ENCODE peak calls at places on chromosome 14, in eight cellular contexts. K, O, D, Q, S, M, B and E are unnamed samples.

GRCh38 chr14:90398315-90398811 is 1.5 kb downstream of the CALM1 start:
- DNase-seq in K (no peak), O (no peak), D (peak), Q (peak), S (peak), M (peak), B (no peak), E (peak)

GRCh38 chr14:46063872-46064271 is 587.7 kb downstream of the RPL10L start:
- DNase-seq in K (no peak), O (no peak), D (no peak), Q (no peak), S (no peak), M (no peak), B (no peak), E (peak)

GRCh38 chr14:54566410-54567223 is at the start of gene SAMD4A:
- DNase-seq in K (peak), O (peak), D (peak), Q (peak), S (peak), M (peak), B (peak), E (peak)

GRCh38 chr14:35420036-35420811 is 15.7 kb upstream of the NFKBIA start:
- DNase-seq in K (no peak), O (peak), D (no peak), Q (no peak), S (no peak), M (no peak), B (no peak), E (no peak)

GRCh38 chr14:96653597-96653996 is 143.6 kb upstream of the VRK1 start:
- DNase-seq in K (no peak), O (no peak), D (no peak), Q (no peak), S (no peak), M (no peak), B (no peak), E (no peak)

GRCh38 chr14:68486033-68486732 is 306.7 kb downstream of the ZFP36L1 start:
- DNase-seq in K (peak), O (no peak), D (no peak), Q (no peak), S (no peak), M (no peak), B (no peak), E (no peak)

GRCh38 chr14:105313381-105314286 is 914 bp upstream of the PACS2 start:
- DNase-seq in K (no peak), O (no peak), D (no peak), Q (no peak), S (peak), M (no peak), B (no peak), E (no peak)

GRCh38 chr14:61695695-61696527 is 598 bp downstream of the HIF1A start:
- DNase-seq in K (peak), O (peak), D (peak), Q (peak), S (peak), M (peak), B (peak), E (peak)

GRCh38 chr14:34009956-34010355 is 59.1 kb upstream of the EGLN3 start:
- DNase-seq in K (no peak), O (no peak), D (no peak), Q (no peak), S (no peak), M (no peak), B (no peak), E (no peak)

GRCh38 chr14:69880051-69880487 is 853 bp downstream of the SMOC1 start:
- DNase-seq in K (peak), O (no peak), D (no peak), Q (no peak), S (no peak), M (no peak), B (no peak), E (peak)

GRCh38 chr14:77273796-77274195 is 2.8 kb upstream of the NGB start:
- DNase-seq in K (no peak), O (no peak), D (no peak), Q (no peak), S (no peak), M (no peak), B (no peak), E (no peak)

GRCh38 chr14:99730876-99731351 is 46.8 kb downstream of the CYP46A1 start:
- DNase-seq in K (no peak), O (no peak), D (peak), Q (no peak), S (no peak), M (no peak), B (peak), E (no peak)

GRCh38 chr14:103819503-103820307 is 27.7 kb downstream of the PPP1R13B start:
- DNase-seq in K (no peak), O (no peak), D (peak), Q (no peak), S (no peak), M (no peak), B (no peak), E (peak)

GRCh38 chr14:105169776-105170655 is 1.4 kb upstream of the JAG2 start:
- DNase-seq in K (no peak), O (no peak), D (no peak), Q (no peak), S (no peak), M (no peak), B (no peak), E (no peak)

GRCh38 chr14:69395929-69396328 is 2.2 kb downstream of the ERH start:
- DNase-seq in K (no peak), O (no peak), D (no peak), Q (no peak), S (no peak), M (no peak), B (no peak), E (no peak)

GRCh38 chr14:37252434-37252833 is 54.7 kb downstream of the MIPOL1 start:
- DNase-seq in K (no peak), O (no peak), D (no peak), Q (no peak), S (no peak), M (no peak), B (no peak), E (no peak)

GRCh38 chr14:61653507-61653906 is 41.8 kb upstream of the HIF1A start:
- DNase-seq in K (no peak), O (peak), D (no peak), Q (no peak), S (no peak), M (no peak), B (peak), E (no peak)